ENCODE peak calls at places on chromosomes 5 and 9, in nine cellular contexts. B is hepatocyte; M is cardiac fibroblast; L is lower leg skin; T is testis; N is bronchial epithelial cell; J is mammary epithelial cell; R is OCI-LY7; U is CD8-positive, alpha-beta T cell. Q is an unnamed sample.
A peak's percentile ranks its signal among the peaks of the same experiment; 100 is the strongest.

GRCh38 chr9:127537014-127537413 is 75.1 kb upstream of the STXBP1 start:
- DNase-seq in B (no peak), M (peak; percentile 73), L (no peak), T (no peak), N (peak; percentile 75), J (no peak), R (no peak), U (no peak), Q (peak; percentile 57)

GRCh38 chr5:77437194-77437593 is 54.9 kb downstream of the WDR41 start:
- DNase-seq in B (peak; percentile 51), M (no peak), L (no peak), T (no peak), N (no peak), J (no peak), R (peak; percentile 7), U (no peak), Q (no peak)

GRCh38 chr9:19028835-19029451 is 4.1 kb downstream of the SAXO1 start:
- DNase-seq in B (peak; percentile 81), M (peak; percentile 85), L (peak; percentile 44), T (peak; percentile 62), N (peak; percentile 52), J (peak; percentile 40), R (peak; percentile 52), U (no peak), Q (peak; percentile 75)

GRCh38 chr9:87799503-87799902 is 73.6 kb downstream of the CTSL start:
- DNase-seq in B (no peak), M (no peak), L (no peak), T (no peak), N (no peak), J (no peak), R (no peak), U (no peak), Q (no peak)

GRCh38 chr9:132622144-132622543 is 39.7 kb downstream of the BARHL1 start:
- DNase-seq in B (peak; percentile 38), M (peak; percentile 50), L (no peak), T (no peak), N (peak; percentile 10), J (peak; percentile 28), R (no peak), U (no peak), Q (peak; percentile 14)

GRCh38 chr5:91243859-91244258 is 139.3 kb downstream of the ARRDC3 start:
- DNase-seq in B (no peak), M (no peak), L (no peak), T (no peak), N (no peak), J (no peak), R (no peak), U (no peak), Q (no peak)

GRCh38 chr5:158133369-158133768 is 274.4 kb upstream of the CLINT1 start:
- DNase-seq in B (no peak), M (no peak), L (no peak), T (no peak), N (no peak), J (no peak), R (no peak), U (no peak), Q (no peak)

GRCh38 chr9:124818431-124819281 is 34.6 kb upstream of the WDR38 start:
- DNase-seq in B (peak; percentile 69), M (no peak), L (peak; percentile 69), T (no peak), N (peak; percentile 93), J (peak; percentile 96), R (peak; percentile 62), U (no peak), Q (peak; percentile 39)

GRCh38 chr9:70159630-70160029 is 99.1 kb upstream of the SMC5 start:
- DNase-seq in B (no peak), M (peak; percentile 16), L (no peak), T (no peak), N (no peak), J (no peak), R (no peak), U (no peak), Q (peak; percentile 64)

GRCh38 chr9:70156729-70157128 is 102.0 kb upstream of the SMC5 start:
- DNase-seq in B (no peak), M (peak; percentile 75), L (no peak), T (no peak), N (no peak), J (no peak), R (no peak), U (no peak), Q (peak; percentile 50)

GRCh38 chr9:70165006-70165602 is 93.7 kb upstream of the SMC5 start:
- DNase-seq in B (no peak), M (peak; percentile 23), L (no peak), T (no peak), N (peak; percentile 21), J (no peak), R (no peak), U (no peak), Q (no peak)

GRCh38 chr9:70161414-70161732 is 97.4 kb upstream of the SMC5 start:
- DNase-seq in B (no peak), M (no peak), L (no peak), T (no peak), N (no peak), J (no peak), R (no peak), U (no peak), Q (no peak)

DNA sequence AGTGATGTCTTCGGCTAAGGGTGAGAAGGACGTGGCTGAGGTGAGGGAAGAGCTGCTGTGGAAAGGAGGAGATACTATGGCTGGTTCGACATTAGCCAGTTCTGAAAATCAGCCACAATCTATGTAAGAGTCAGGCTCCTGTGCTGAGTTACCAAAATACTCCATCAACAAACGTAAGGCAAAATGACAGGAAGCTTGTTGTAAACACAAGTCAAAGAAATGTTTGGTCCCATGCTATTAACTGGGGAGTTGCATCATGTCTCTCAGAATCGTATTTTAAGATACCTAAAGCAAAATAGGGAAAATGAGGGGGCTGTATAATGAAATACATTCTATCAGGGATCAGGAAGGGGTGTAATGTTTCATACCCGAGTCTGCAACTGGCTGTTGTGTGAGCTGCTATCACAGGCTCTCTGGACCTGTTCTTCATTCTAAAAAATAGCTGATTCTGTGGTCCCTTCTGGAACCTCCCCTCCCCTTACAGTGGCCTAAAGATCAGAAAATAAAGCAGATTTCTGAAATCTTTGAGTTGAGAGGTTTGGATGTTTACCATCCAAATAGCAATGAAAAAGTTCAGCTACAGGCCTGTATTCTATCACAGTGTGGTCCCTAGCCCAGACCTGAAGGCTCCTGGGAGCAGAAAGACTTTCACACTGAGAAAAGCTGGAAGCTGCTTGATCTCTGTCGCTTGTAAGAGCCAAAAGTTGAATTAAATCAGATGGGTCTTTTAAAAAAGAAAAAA is 97.9 kb upstream of the SMC5 start:
- DNase-seq in B (no peak), M (no peak), L (no peak), T (no peak), N (no peak), J (no peak), R (no peak), U (no peak), Q (no peak)
- TF ChIP-seq CTCF in B (no peak), M (no peak), L (no peak), T (no peak), N (no peak), J (no peak), R (no peak), U (no peak), Q (no peak)

GRCh38 chr9:107637421-107638420 is 148.2 kb upstream of the KLF4 start:
- DNase-seq in B (peak; percentile 93), M (peak; percentile 99), L (peak; percentile 95), T (peak; percentile 95), N (peak; percentile 54), J (peak; percentile 50), R (no peak), U (no peak), Q (peak; percentile 97)

GRCh38 chr9:107635137-107635802 is 145.7 kb upstream of the KLF4 start:
- DNase-seq in B (no peak), M (peak; percentile 35), L (no peak), T (no peak), N (no peak), J (no peak), R (no peak), U (no peak), Q (no peak)

GRCh38 chr9:107638496-107638895 is 148.9 kb upstream of the KLF4 start:
- DNase-seq in B (no peak), M (peak; percentile 40), L (no peak), T (no peak), N (no peak), J (no peak), R (no peak), U (no peak), Q (peak; percentile 12)

GRCh38 chr9:107635803-107636174 is 146.2 kb upstream of the KLF4 start:
- DNase-seq in B (no peak), M (no peak), L (no peak), T (no peak), N (no peak), J (no peak), R (no peak), U (no peak), Q (no peak)

GRCh38 chr9:107636596-107637405 is 147.2 kb upstream of the KLF4 start:
- DNase-seq in B (no peak), M (no peak), L (no peak), T (no peak), N (no peak), J (no peak), R (no peak), U (no peak), Q (no peak)
- H3K4me3 ChIP-seq in B (no peak overlapping the region), M (peak overlapping the region; percentile 26), L (no peak overlapping the region), T (no peak overlapping the region), N (no peak overlapping the region), J (no peak overlapping the region), R (no peak overlapping the region), U (no peak overlapping the region), Q (no peak overlapping the region)

DNA sequence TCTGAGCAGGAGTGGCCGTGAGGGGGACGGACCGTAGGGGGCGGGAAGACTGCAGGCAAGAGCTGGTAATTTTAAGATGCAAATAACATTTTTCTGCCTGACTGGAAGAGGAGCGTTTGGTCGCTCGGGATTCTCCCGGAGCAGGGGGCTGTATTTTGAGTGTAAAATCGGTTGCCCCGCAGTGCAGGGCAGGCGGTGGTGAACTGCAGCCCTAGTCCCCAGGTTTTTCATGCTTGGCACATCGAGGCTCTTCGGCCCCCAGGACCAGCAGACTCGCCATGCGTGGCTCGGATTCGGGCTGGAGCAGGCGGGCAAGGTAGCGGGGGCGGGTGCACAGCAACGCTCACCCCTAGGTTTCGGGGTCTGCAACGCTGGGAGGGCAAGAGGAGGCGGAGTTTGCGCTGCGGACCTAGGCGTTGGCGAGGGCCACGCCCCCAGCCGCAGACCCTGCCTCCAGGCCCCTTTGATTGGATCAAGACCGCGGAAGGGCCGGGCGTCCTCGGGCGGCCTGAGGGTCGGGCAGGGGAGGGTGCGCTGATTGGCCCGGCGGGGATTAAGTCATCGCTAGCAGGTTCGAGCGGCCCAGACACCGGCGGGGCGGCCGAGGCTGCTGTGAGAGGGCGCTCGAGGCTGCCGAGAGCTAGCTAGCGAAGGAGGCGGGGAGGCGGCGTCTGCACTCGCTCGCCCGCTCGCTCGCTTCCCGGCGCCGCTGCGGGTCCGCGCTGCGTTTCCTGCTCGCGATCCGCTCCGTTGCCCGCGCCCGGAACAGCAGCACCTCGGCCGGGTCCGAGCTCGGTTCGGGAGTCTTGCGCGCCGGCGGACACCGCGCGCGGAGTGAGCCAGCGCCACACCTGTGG is at the start of gene ARHGAP26:
- DNase-seq in B (peak; percentile 98), M (peak; percentile 96), L (peak; percentile 96), T (peak; percentile 99), N (peak; percentile 89), J (peak; percentile 97), R (peak; percentile 96), U (peak; percentile 88), Q (peak; percentile 97)
- TF ChIP-seq CTCF in B (peak; percentile 32), M (peak; percentile 24), L (no peak), T (peak; percentile 20), N (peak; percentile 47), J (no peak), R (no peak), U (no peak), Q (peak; percentile 41)

GRCh38 chr5:53997736-53998627 is 312.4 kb downstream of the ARL15 start:
- DNase-seq in B (no peak), M (no peak), L (no peak), T (no peak), N (no peak), J (no peak), R (no peak), U (no peak), Q (no peak)
- H3K4me3 ChIP-seq in B (no peak overlapping the region), M (no peak overlapping the region), L (no peak overlapping the region), T (no peak overlapping the region), N (no peak overlapping the region), J (no peak overlapping the region), R (no peak overlapping the region), U (no peak overlapping the region), Q (no peak overlapping the region)

Q was measured in astrocyte of the spinal cord.